ENCODE peak calls at places on chromosome 5, in eight cellular contexts. T, S, D, M, P, J, G and L are unnamed samples.

GRCh38 chr5:142012186-142012785 is 541 bp downstream of the GNPDA1 start:
- DNase-seq in G (no peak), D (peak; percentile 33), J (no peak), M (peak; percentile 14), T (no peak), P (peak; percentile 32), S (peak; percentile 48), L (no peak)

GRCh38 chr5:78522476-78523105 is 126.0 kb downstream of the LHFPL2 start:
- DNase-seq in P (no peak), J (no peak), S (no peak), G (no peak), T (no peak), D (no peak), M (no peak), L (no peak)

GRCh38 chr5:160694896-160695295 is 157.1 kb downstream of the ATP10B start:
- DNase-seq in M (no peak), G (no peak), P (no peak), S (no peak), J (no peak), T (no peak), D (no peak), L (no peak)

GRCh38 chr5:168086104-168086610 is 205.3 kb upstream of the WWC1 start:
- DNase-seq in S (no peak), P (no peak), M (no peak), D (peak; percentile 94), G (no peak), T (peak; percentile 84), J (no peak), L (no peak)

GRCh38 chr5:81027481-81028058 is 67.4 kb downstream of the RASGRF2 start:
- DNase-seq in P (no peak), M (no peak), G (no peak), D (no peak), T (no peak), S (no peak), J (no peak), L (no peak)

GRCh38 chr5:175383350-175383749 is 60.6 kb downstream of the DRD1 start:
- DNase-seq in M (no peak), G (no peak), P (no peak), T (no peak), D (no peak), S (no peak), J (no peak), L (no peak)

GRCh38 chr5:132457371-132458225 is 33.0 kb downstream of the IRF1 start:
- DNase-seq in M (no peak), G (peak; percentile 39), D (peak; percentile 97), P (no peak), S (no peak), T (peak; percentile 62), J (no peak), L (no peak)

GRCh38 chr5:75668348-75668895 is 48.8 kb downstream of the POC5 start:
- DNase-seq in G (no peak), D (no peak), J (no peak), T (no peak), P (no peak), S (no peak), M (no peak), L (no peak)

GRCh38 chr5:100623719-100624118 is 88.5 kb downstream of the FAM174A start:
- DNase-seq in S (no peak), J (no peak), T (no peak), P (no peak), M (no peak), D (peak; percentile 31), G (no peak), L (no peak)

GRCh38 chr5:150349681-150350275 is 7.7 kb upstream of the TCOF1 start:
- DNase-seq in M (no peak), J (no peak), D (no peak), S (no peak), G (no peak), P (no peak), T (no peak), L (no peak)

GRCh38 chr5:120096413-120096812 is 367.7 kb upstream of the PRR16 start:
- DNase-seq in T (peak; percentile 1), G (no peak), J (no peak), S (no peak), D (peak; percentile 39), P (no peak), M (no peak), L (no peak)

GRCh38 chr5:42591026-42591425 is 165.6 kb upstream of the CCDC152 start:
- DNase-seq in P (peak; percentile 70), M (peak; percentile 93), D (no peak), S (no peak), G (peak; percentile 62), T (no peak), J (no peak), L (no peak)

GRCh38 chr5:104126980-104127379 is 564.4 kb upstream of the NUDT12 start:
- DNase-seq in D (no peak), M (no peak), J (no peak), T (no peak), S (no peak), P (no peak), G (no peak), L (no peak)

GRCh38 chr5:24621809-24622208 is 23.0 kb downstream of the CDH10 start:
- DNase-seq in S (no peak), G (peak; percentile 4), J (no peak), P (peak; percentile 6), D (peak; percentile 35), T (no peak), M (peak; percentile 32), L (no peak)

GRCh38 chr5:1842026-1842819 is 40.5 kb downstream of the IRX4 start:
- DNase-seq in P (no peak), T (no peak), S (no peak), D (no peak), M (no peak), G (no peak), J (no peak), L (no peak)

GRCh38 chr5:111703662-111704061 is 53.3 kb downstream of the NREP start:
- DNase-seq in J (no peak), M (no peak), P (no peak), T (no peak), G (no peak), D (no peak), S (no peak), L (no peak)

GRCh38 chr5:146076028-146076427 is 29.3 kb downstream of the PLAC8L1 start:
- DNase-seq in T (no peak), S (no peak), M (no peak), G (no peak), J (no peak), P (no peak), D (no peak), L (no peak)

GRCh38 chr5:138720840-138721239 is 32.4 kb upstream of the CTNNA1 start:
- DNase-seq in P (no peak), D (no peak), S (no peak), M (no peak), G (no peak), T (no peak), J (no peak), L (no peak)

GRCh38 chr5:89213584-89213983 is 330.6 kb upstream of the MEF2C start:
- DNase-seq in G (no peak), P (peak; percentile 47), S (no peak), T (peak; percentile 46), M (peak; percentile 2), J (no peak), D (peak; percentile 90), L (peak; percentile 47)

GRCh38 chr5:135559342-135559741 is 19.4 kb downstream of the CXCL14 start:
- DNase-seq in D (peak; percentile 14), T (no peak), J (no peak), S (peak; percentile 38), M (no peak), P (no peak), G (no peak), L (no peak)
- H3K4me3 ChIP-seq in D (no peak overlapping the region), T (no peak overlapping the region), J (no peak overlapping the region), S (no peak overlapping the region), M (no peak overlapping the region), P (no peak overlapping the region), G (no peak overlapping the region), L (no peak overlapping the region)

DNA sequence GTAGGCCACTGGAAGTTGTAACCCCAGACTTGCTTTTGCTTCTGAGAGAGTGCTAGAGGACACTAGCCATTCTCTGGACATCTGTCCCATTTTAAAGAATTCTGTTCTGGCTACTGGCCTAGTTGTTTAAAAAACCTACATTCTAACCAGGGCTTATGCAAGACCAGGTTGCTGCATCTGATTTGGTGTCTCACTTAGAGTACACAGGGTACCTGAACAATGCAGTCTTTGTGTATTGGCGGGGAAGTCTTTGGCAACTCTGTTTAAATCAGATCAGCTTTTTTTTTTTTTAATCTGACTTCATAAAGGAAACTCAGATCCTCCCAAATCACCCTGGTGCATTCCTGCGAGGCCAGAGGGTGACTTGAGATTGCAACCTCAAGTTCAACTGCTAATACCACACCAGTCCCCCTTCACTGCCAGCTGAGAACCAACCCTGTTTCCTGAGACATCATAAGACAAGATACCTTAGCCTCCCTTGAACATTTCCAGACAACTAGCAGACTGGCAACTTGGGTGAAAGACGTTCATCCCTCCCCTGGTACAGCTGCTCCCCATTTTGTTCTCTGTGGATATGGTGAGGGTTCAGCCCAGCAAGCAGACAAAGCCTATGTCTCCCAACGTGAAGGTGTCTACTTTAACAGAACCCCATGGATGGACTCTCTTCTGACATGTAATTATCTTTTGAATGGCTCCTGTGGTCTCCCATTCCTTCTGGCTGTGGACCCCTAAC is 27.0 kb downstream of the SKP1 start:
- DNase-seq in S (no peak), D (peak; percentile 44), T (no peak), G (no peak), P (no peak), J (no peak), M (no peak), L (no peak)
- TF ChIP-seq CTCF in S (no peak), D (no peak), T (no peak), G (no peak), P (no peak), J (no peak), M (no peak), L (no peak)

DNA sequence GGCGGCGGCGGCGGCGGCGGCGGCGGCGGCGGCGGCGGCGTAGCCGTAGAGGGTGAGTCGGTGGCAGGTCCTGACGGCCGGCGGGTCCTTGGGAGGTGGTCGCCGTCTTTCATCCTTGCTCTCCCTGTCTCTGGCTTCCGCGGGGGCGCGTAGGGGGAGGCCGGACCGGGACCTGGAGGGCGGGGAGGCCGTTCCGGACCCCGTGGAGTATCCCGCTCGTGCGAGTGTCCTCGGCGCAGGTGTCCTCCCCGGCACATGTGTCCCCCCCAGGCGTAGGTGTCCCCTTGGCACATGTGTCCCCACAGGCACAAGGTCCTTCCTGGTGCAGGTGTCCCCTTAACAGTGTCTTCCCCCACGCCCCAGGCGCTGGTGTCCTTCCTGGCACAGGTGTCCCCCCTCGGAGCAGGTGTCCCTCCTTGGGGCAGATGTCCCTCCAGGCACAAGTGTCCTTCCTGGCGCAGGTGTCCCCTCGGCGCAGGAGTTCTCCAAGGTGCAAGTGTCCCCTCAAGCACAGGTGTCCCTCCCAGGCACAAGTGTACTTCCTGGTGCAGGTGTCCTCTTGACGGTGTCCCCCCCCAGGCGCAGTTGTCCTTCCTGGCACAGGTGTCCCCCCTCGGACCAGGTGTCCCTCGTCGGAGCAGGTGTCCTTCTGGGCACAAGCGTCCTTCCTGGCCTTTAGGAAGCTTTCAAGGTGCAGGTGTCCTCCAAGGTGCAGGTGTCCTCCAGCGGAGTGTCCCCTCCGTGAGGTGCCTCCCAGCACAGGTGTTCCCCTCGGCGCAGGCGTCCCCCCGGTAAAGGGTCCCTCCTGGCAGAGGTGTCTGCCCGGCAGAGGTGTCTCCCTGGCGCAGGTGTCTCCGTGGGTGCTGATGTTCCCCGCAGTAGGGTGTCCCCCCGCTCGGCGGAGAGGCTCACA is 519 bp downstream of the EXOC3 start:
- DNase-seq in G (no peak), D (no peak), P (no peak), T (no peak), J (no peak), M (no peak), S (no peak), L (no peak)
- H3K4me3 ChIP-seq in G (peak overlapping the region; percentile 97), D (peak overlapping the region; percentile 100), P (peak overlapping the region; percentile 79), T (peak overlapping the region; percentile 87), J (peak overlapping the region; percentile 94), M (peak overlapping the region; percentile 93), S (peak overlapping the region; percentile 99), L (peak overlapping the region; percentile 99)

GRCh38 chr5:181223041-181223728 is at the start of gene TRIM41:
- DNase-seq in S (peak; percentile 96), M (peak; percentile 98), G (peak; percentile 98), T (peak; percentile 85), J (peak; percentile 90), P (peak; percentile 99), D (peak; percentile 99), L (peak; percentile 93)
- TF ChIP-seq CTCF in S (no peak), M (no peak), G (peak; percentile 34), T (no peak), J (no peak), P (peak; percentile 22), D (peak; percentile 25), L (no peak)